ENCODE peak calls at places on chromosome 16, in eight cellular contexts. Z is anterior cingulate cortex; O is activated CD8-positive, alpha-beta memory T cell treated with anti-CD3 and anti-CD28 coated beads, Interleukin-2, amount 50 U/mL, for 4 hours; K is NCI-H69; S is non-pigmented ciliary epithelial cell; Y is A172; I is head of caudate nucleus; M is stimulated activated CD4-positive, alpha-beta T cell treated with anti-CD3 and anti-CD28 coated beads, Interleukin-2, amount 100 ng/mL, for 48 hours. X is an unnamed sample.

GRCh38 chr16:7745321-7745720 is 412.7 kb downstream of the RBFOX1 start:
- DNase-seq in M (no peak), Y (no peak), I (no peak), S (no peak), O (no peak), Z (no peak), K (no peak), X (no peak)

GRCh38 chr16:1899641-1900451 is 18.4 kb downstream of the HS3ST6 start:
- DNase-seq in M (no peak), O (no peak), S (no peak), Y (no peak), I (no peak), Z (no peak), K (peak), X (no peak)

GRCh38 chr16:48279199-48279598 is 31.9 kb upstream of the ABCC11 start:
- DNase-seq in M (no peak), I (no peak), O (no peak), S (no peak), K (no peak), Z (no peak), Y (no peak), X (no peak)

GRCh38 chr16:67774457-67774853 is 31.9 kb downstream of the RANBP10 start:
- DNase-seq in Y (no peak), M (no peak), I (no peak), Z (no peak), K (no peak), S (no peak), O (no peak), X (no peak)

GRCh38 chr16:56450275-56450889 is 750 bp downstream of the NUDT21 start:
- DNase-seq in Y (peak), S (no peak), Z (no peak), O (no peak), M (no peak), K (peak), I (no peak), X (no peak)

GRCh38 chr16:59697746-59698145 is 963.6 kb upstream of the GOT2 start:
- DNase-seq in Z (no peak), M (no peak), O (no peak), S (peak), I (no peak), Y (no peak), K (no peak), X (no peak)

GRCh38 chr16:58339452-58339938 is 44.7 kb upstream of the PRSS54 start:
- DNase-seq in O (no peak), I (no peak), K (peak), Y (peak), M (no peak), S (no peak), Z (no peak), X (no peak)

GRCh38 chr16:86683441-86684194 is 105.3 kb downstream of the FOXL1 start:
- DNase-seq in S (no peak), Y (no peak), O (no peak), M (no peak), I (no peak), K (no peak), Z (no peak), X (no peak)

GRCh38 chr16:88591577-88592021 is 21.4 kb downstream of the ZC3H18 start:
- DNase-seq in S (no peak), M (peak), Y (no peak), I (peak), O (no peak), K (no peak), Z (no peak), X (no peak)

GRCh38 chr16:83113317-83113716 is 486.5 kb downstream of the CDH13 start:
- DNase-seq in O (no peak), S (no peak), K (peak), I (peak), Y (no peak), Z (no peak), M (no peak), X (no peak)

GRCh38 chr16:1612320-1613111 is at the start of gene CRAMP1:
- DNase-seq in Y (no peak), I (no peak), S (no peak), K (peak), Z (no peak), O (peak), M (peak), X (no peak)

GRCh38 chr16:49469930-49470451 is 96.4 kb downstream of the C16orf78 start:
- DNase-seq in O (no peak), Y (no peak), S (no peak), Z (no peak), K (peak), I (no peak), M (no peak), X (no peak)

GRCh38 chr16:69894675-69895074 is 56.5 kb upstream of the CLEC18A start:
- DNase-seq in S (no peak), Z (no peak), M (no peak), O (no peak), Y (no peak), K (no peak), I (peak), X (no peak)

GRCh38 chr16:84458606-84459516 is 45.6 kb downstream of the MEAK7 start:
- DNase-seq in S (no peak), Y (no peak), O (no peak), M (no peak), Z (no peak), I (no peak), K (no peak), X (peak)

GRCh38 chr16:68492501-68493411 is 44.4 kb upstream of the SMPD3 start:
- DNase-seq in Z (no peak), S (no peak), O (no peak), M (no peak), I (no peak), Y (no peak), K (peak), X (no peak)

GRCh38 chr16:49564577-49565224 is 191.1 kb downstream of the C16orf78 start:
- DNase-seq in O (no peak), I (no peak), Y (no peak), M (no peak), S (no peak), K (no peak), Z (no peak), X (no peak)

GRCh38 chr16:86317617-86318021 is 192.7 kb upstream of the FOXF1 start:
- DNase-seq in O (no peak), S (no peak), Z (no peak), K (no peak), M (no peak), Y (no peak), I (no peak), X (no peak)

GRCh38 chr16:10828851-10829331 is 10.3 kb upstream of the TVP23A start:
- DNase-seq in S (peak), M (no peak), I (peak), Z (peak), O (no peak), K (peak), Y (peak), X (no peak)

GRCh38 chr16:20940864-20941634 is 40.5 kb downstream of the LYRM1 start:
- DNase-seq in I (no peak), Y (no peak), M (no peak), K (no peak), Z (no peak), O (no peak), S (no peak), X (no peak)

X was measured in RWPE2.